ENCODE peak calls at places on chromosome 1, in five cellular contexts. One of them, this sample, is unnamed.

GRCh38 chr1:224542783-224543440 is 73.2 kb upstream of the CNIH3 start:
- DNase-seq in cardiac muscle cell: peak; percentile 92
- DNase-seq in dorsolateral prefrontal cortex: no peak
- DNase-seq in activated CD4-positive, CD25-positive, alpha-beta regulatory T cell treated with anti-CD3 and anti-CD28 coated beads, Interleukin-2, amount 50 U/mL, for 16 hours: no peak
- DNase-seq in activated T-helper 1 cell treated with anti-CD3 and anti-CD28 coated beads, Interleukin-12 subunit alpha, Interleukin-12 subunit beta, Interleukin-2, Interleukin-4 antibody, amounts not matched to agents 30 ng/mL and 10 ng/mL and 1 ng/mL, durations not matched to agents 14 hours and 24 hours and 36 hours: peak; percentile 11
- DNase-seq in this sample: no peak

GRCh38 chr1:86155807-86156561 is 588 bp downstream of the COL24A1 start:
- DNase-seq in cardiac muscle cell: peak; percentile 75
- DNase-seq in dorsolateral prefrontal cortex: no peak
- DNase-seq in activated CD4-positive, CD25-positive, alpha-beta regulatory T cell treated with anti-CD3 and anti-CD28 coated beads, Interleukin-2, amount 50 U/mL, for 16 hours: no peak
- DNase-seq in activated T-helper 1 cell treated with anti-CD3 and anti-CD28 coated beads, Interleukin-12 subunit alpha, Interleukin-12 subunit beta, Interleukin-2, Interleukin-4 antibody, amounts not matched to agents 30 ng/mL and 10 ng/mL and 1 ng/mL, durations not matched to agents 14 hours and 24 hours and 36 hours: no peak
- DNase-seq in this sample: no peak

GRCh38 chr1:165871311-165872067 is 44.1 kb downstream of the UCK2 start:
- DNase-seq in cardiac muscle cell: peak; percentile 65
- DNase-seq in dorsolateral prefrontal cortex: peak; percentile 29
- DNase-seq in activated CD4-positive, CD25-positive, alpha-beta regulatory T cell treated with anti-CD3 and anti-CD28 coated beads, Interleukin-2, amount 50 U/mL, for 16 hours: peak; percentile 28
- DNase-seq in activated T-helper 1 cell treated with anti-CD3 and anti-CD28 coated beads, Interleukin-12 subunit alpha, Interleukin-12 subunit beta, Interleukin-2, Interleukin-4 antibody, amounts not matched to agents 30 ng/mL and 10 ng/mL and 1 ng/mL, durations not matched to agents 14 hours and 24 hours and 36 hours: peak; percentile 49
- DNase-seq in this sample: no peak

GRCh38 chr1:23129846-23130245 is 38.8 kb downstream of the LUZP1 start:
- DNase-seq in cardiac muscle cell: no peak
- DNase-seq in dorsolateral prefrontal cortex: no peak
- DNase-seq in activated CD4-positive, CD25-positive, alpha-beta regulatory T cell treated with anti-CD3 and anti-CD28 coated beads, Interleukin-2, amount 50 U/mL, for 16 hours: no peak
- DNase-seq in activated T-helper 1 cell treated with anti-CD3 and anti-CD28 coated beads, Interleukin-12 subunit alpha, Interleukin-12 subunit beta, Interleukin-2, Interleukin-4 antibody, amounts not matched to agents 30 ng/mL and 10 ng/mL and 1 ng/mL, durations not matched to agents 14 hours and 24 hours and 36 hours: no peak
- DNase-seq in this sample: no peak

GRCh38 chr1:85200367-85200869 is 398 bp downstream of the SYDE2 start:
- DNase-seq in cardiac muscle cell: no peak
- DNase-seq in dorsolateral prefrontal cortex: no peak
- DNase-seq in activated CD4-positive, CD25-positive, alpha-beta regulatory T cell treated with anti-CD3 and anti-CD28 coated beads, Interleukin-2, amount 50 U/mL, for 16 hours: no peak
- DNase-seq in activated T-helper 1 cell treated with anti-CD3 and anti-CD28 coated beads, Interleukin-12 subunit alpha, Interleukin-12 subunit beta, Interleukin-2, Interleukin-4 antibody, amounts not matched to agents 30 ng/mL and 10 ng/mL and 1 ng/mL, durations not matched to agents 14 hours and 24 hours and 36 hours: peak; percentile 5
- DNase-seq in this sample: no peak

GRCh38 chr1:6271554-6271953 is 10.7 kb upstream of the GPR153 start:
- DNase-seq in cardiac muscle cell: no peak
- DNase-seq in dorsolateral prefrontal cortex: no peak
- DNase-seq in activated CD4-positive, CD25-positive, alpha-beta regulatory T cell treated with anti-CD3 and anti-CD28 coated beads, Interleukin-2, amount 50 U/mL, for 16 hours: no peak
- DNase-seq in activated T-helper 1 cell treated with anti-CD3 and anti-CD28 coated beads, Interleukin-12 subunit alpha, Interleukin-12 subunit beta, Interleukin-2, Interleukin-4 antibody, amounts not matched to agents 30 ng/mL and 10 ng/mL and 1 ng/mL, durations not matched to agents 14 hours and 24 hours and 36 hours: no peak
- DNase-seq in this sample: no peak

GRCh38 chr1:182637769-182638168 is 33.6 kb upstream of the RGS16 start:
- DNase-seq in cardiac muscle cell: no peak
- DNase-seq in dorsolateral prefrontal cortex: no peak
- DNase-seq in activated CD4-positive, CD25-positive, alpha-beta regulatory T cell treated with anti-CD3 and anti-CD28 coated beads, Interleukin-2, amount 50 U/mL, for 16 hours: no peak
- DNase-seq in activated T-helper 1 cell treated with anti-CD3 and anti-CD28 coated beads, Interleukin-12 subunit alpha, Interleukin-12 subunit beta, Interleukin-2, Interleukin-4 antibody, amounts not matched to agents 30 ng/mL and 10 ng/mL and 1 ng/mL, durations not matched to agents 14 hours and 24 hours and 36 hours: no peak
- DNase-seq in this sample: no peak

GRCh38 chr1:114176366-114176765 is 22.7 kb upstream of the SYT6 start:
- DNase-seq in cardiac muscle cell: no peak
- DNase-seq in dorsolateral prefrontal cortex: no peak
- DNase-seq in activated CD4-positive, CD25-positive, alpha-beta regulatory T cell treated with anti-CD3 and anti-CD28 coated beads, Interleukin-2, amount 50 U/mL, for 16 hours: no peak
- DNase-seq in activated T-helper 1 cell treated with anti-CD3 and anti-CD28 coated beads, Interleukin-12 subunit alpha, Interleukin-12 subunit beta, Interleukin-2, Interleukin-4 antibody, amounts not matched to agents 30 ng/mL and 10 ng/mL and 1 ng/mL, durations not matched to agents 14 hours and 24 hours and 36 hours: no peak
- DNase-seq in this sample: no peak

GRCh38 chr1:15965228-15965767 is 10.6 kb downstream of the ZBTB17 start:
- DNase-seq in cardiac muscle cell: peak; percentile 73
- DNase-seq in dorsolateral prefrontal cortex: peak; percentile 87
- DNase-seq in activated CD4-positive, CD25-positive, alpha-beta regulatory T cell treated with anti-CD3 and anti-CD28 coated beads, Interleukin-2, amount 50 U/mL, for 16 hours: no peak
- DNase-seq in activated T-helper 1 cell treated with anti-CD3 and anti-CD28 coated beads, Interleukin-12 subunit alpha, Interleukin-12 subunit beta, Interleukin-2, Interleukin-4 antibody, amounts not matched to agents 30 ng/mL and 10 ng/mL and 1 ng/mL, durations not matched to agents 14 hours and 24 hours and 36 hours: no peak
- DNase-seq in this sample: no peak

GRCh38 chr1:232317336-232317735 is 312.6 kb downstream of the SIPA1L2 start:
- DNase-seq in cardiac muscle cell: no peak
- DNase-seq in dorsolateral prefrontal cortex: no peak
- DNase-seq in activated CD4-positive, CD25-positive, alpha-beta regulatory T cell treated with anti-CD3 and anti-CD28 coated beads, Interleukin-2, amount 50 U/mL, for 16 hours: no peak
- DNase-seq in activated T-helper 1 cell treated with anti-CD3 and anti-CD28 coated beads, Interleukin-12 subunit alpha, Interleukin-12 subunit beta, Interleukin-2, Interleukin-4 antibody, amounts not matched to agents 30 ng/mL and 10 ng/mL and 1 ng/mL, durations not matched to agents 14 hours and 24 hours and 36 hours: no peak
- DNase-seq in this sample: no peak

GRCh38 chr1:108575241-108575850 is 15.4 kb downstream of the EEIG2 start:
- DNase-seq in cardiac muscle cell: no peak
- DNase-seq in dorsolateral prefrontal cortex: no peak
- DNase-seq in activated CD4-positive, CD25-positive, alpha-beta regulatory T cell treated with anti-CD3 and anti-CD28 coated beads, Interleukin-2, amount 50 U/mL, for 16 hours: no peak
- DNase-seq in activated T-helper 1 cell treated with anti-CD3 and anti-CD28 coated beads, Interleukin-12 subunit alpha, Interleukin-12 subunit beta, Interleukin-2, Interleukin-4 antibody, amounts not matched to agents 30 ng/mL and 10 ng/mL and 1 ng/mL, durations not matched to agents 14 hours and 24 hours and 36 hours: no peak
- DNase-seq in this sample: no peak

GRCh38 chr1:235075121-235075954 is 53.3 kb downstream of the TOMM20 start:
- DNase-seq in cardiac muscle cell: peak; percentile 85
- DNase-seq in dorsolateral prefrontal cortex: peak; percentile 78
- DNase-seq in activated CD4-positive, CD25-positive, alpha-beta regulatory T cell treated with anti-CD3 and anti-CD28 coated beads, Interleukin-2, amount 50 U/mL, for 16 hours: peak; percentile 46
- DNase-seq in activated T-helper 1 cell treated with anti-CD3 and anti-CD28 coated beads, Interleukin-12 subunit alpha, Interleukin-12 subunit beta, Interleukin-2, Interleukin-4 antibody, amounts not matched to agents 30 ng/mL and 10 ng/mL and 1 ng/mL, durations not matched to agents 14 hours and 24 hours and 36 hours: peak; percentile 34
- DNase-seq in this sample: no peak

GRCh38 chr1:38063616-38064015 is 17.0 kb upstream of the POU3F1 start:
- DNase-seq in cardiac muscle cell: no peak
- DNase-seq in dorsolateral prefrontal cortex: no peak
- DNase-seq in activated CD4-positive, CD25-positive, alpha-beta regulatory T cell treated with anti-CD3 and anti-CD28 coated beads, Interleukin-2, amount 50 U/mL, for 16 hours: no peak
- DNase-seq in activated T-helper 1 cell treated with anti-CD3 and anti-CD28 coated beads, Interleukin-12 subunit alpha, Interleukin-12 subunit beta, Interleukin-2, Interleukin-4 antibody, amounts not matched to agents 30 ng/mL and 10 ng/mL and 1 ng/mL, durations not matched to agents 14 hours and 24 hours and 36 hours: no peak
- DNase-seq in this sample: no peak

GRCh38 chr1:185281245-185281644 is 35.8 kb downstream of the IVNS1ABP start:
- DNase-seq in cardiac muscle cell: no peak
- DNase-seq in dorsolateral prefrontal cortex: no peak
- DNase-seq in activated CD4-positive, CD25-positive, alpha-beta regulatory T cell treated with anti-CD3 and anti-CD28 coated beads, Interleukin-2, amount 50 U/mL, for 16 hours: peak; percentile 2
- DNase-seq in activated T-helper 1 cell treated with anti-CD3 and anti-CD28 coated beads, Interleukin-12 subunit alpha, Interleukin-12 subunit beta, Interleukin-2, Interleukin-4 antibody, amounts not matched to agents 30 ng/mL and 10 ng/mL and 1 ng/mL, durations not matched to agents 14 hours and 24 hours and 36 hours: peak; percentile 13
- DNase-seq in this sample: no peak

GRCh38 chr1:160261526-160261877 is 847 bp downstream of the DCAF8 start:
- DNase-seq in cardiac muscle cell: peak; percentile 75
- DNase-seq in dorsolateral prefrontal cortex: no peak
- DNase-seq in activated CD4-positive, CD25-positive, alpha-beta regulatory T cell treated with anti-CD3 and anti-CD28 coated beads, Interleukin-2, amount 50 U/mL, for 16 hours: peak; percentile 61
- DNase-seq in activated T-helper 1 cell treated with anti-CD3 and anti-CD28 coated beads, Interleukin-12 subunit alpha, Interleukin-12 subunit beta, Interleukin-2, Interleukin-4 antibody, amounts not matched to agents 30 ng/mL and 10 ng/mL and 1 ng/mL, durations not matched to agents 14 hours and 24 hours and 36 hours: peak; percentile 75
- DNase-seq in this sample: peak; percentile 14

GRCh38 chr1:201715351-201715750 is 113.6 kb upstream of the IPO9 start:
- DNase-seq in cardiac muscle cell: no peak
- DNase-seq in dorsolateral prefrontal cortex: peak; percentile 9
- DNase-seq in activated CD4-positive, CD25-positive, alpha-beta regulatory T cell treated with anti-CD3 and anti-CD28 coated beads, Interleukin-2, amount 50 U/mL, for 16 hours: no peak
- DNase-seq in activated T-helper 1 cell treated with anti-CD3 and anti-CD28 coated beads, Interleukin-12 subunit alpha, Interleukin-12 subunit beta, Interleukin-2, Interleukin-4 antibody, amounts not matched to agents 30 ng/mL and 10 ng/mL and 1 ng/mL, durations not matched to agents 14 hours and 24 hours and 36 hours: no peak
- DNase-seq in this sample: no peak

GRCh38 chr1:16191916-16192545 is 20.4 kb downstream of the ARHGEF19 start:
- DNase-seq in cardiac muscle cell: no peak
- DNase-seq in dorsolateral prefrontal cortex: no peak
- DNase-seq in activated CD4-positive, CD25-positive, alpha-beta regulatory T cell treated with anti-CD3 and anti-CD28 coated beads, Interleukin-2, amount 50 U/mL, for 16 hours: no peak
- DNase-seq in activated T-helper 1 cell treated with anti-CD3 and anti-CD28 coated beads, Interleukin-12 subunit alpha, Interleukin-12 subunit beta, Interleukin-2, Interleukin-4 antibody, amounts not matched to agents 30 ng/mL and 10 ng/mL and 1 ng/mL, durations not matched to agents 14 hours and 24 hours and 36 hours: no peak
- DNase-seq in this sample: no peak

GRCh38 chr1:108316545-108316944 is 72.7 kb upstream of the NBPF4 start:
- DNase-seq in cardiac muscle cell: peak; percentile 28
- DNase-seq in dorsolateral prefrontal cortex: no peak
- DNase-seq in activated CD4-positive, CD25-positive, alpha-beta regulatory T cell treated with anti-CD3 and anti-CD28 coated beads, Interleukin-2, amount 50 U/mL, for 16 hours: no peak
- DNase-seq in activated T-helper 1 cell treated with anti-CD3 and anti-CD28 coated beads, Interleukin-12 subunit alpha, Interleukin-12 subunit beta, Interleukin-2, Interleukin-4 antibody, amounts not matched to agents 30 ng/mL and 10 ng/mL and 1 ng/mL, durations not matched to agents 14 hours and 24 hours and 36 hours: no peak
- DNase-seq in this sample: no peak

GRCh38 chr1:69244211-69244610 is 323.5 kb upstream of the LRRC7 start:
- DNase-seq in cardiac muscle cell: no peak
- DNase-seq in dorsolateral prefrontal cortex: no peak
- DNase-seq in activated CD4-positive, CD25-positive, alpha-beta regulatory T cell treated with anti-CD3 and anti-CD28 coated beads, Interleukin-2, amount 50 U/mL, for 16 hours: no peak
- DNase-seq in activated T-helper 1 cell treated with anti-CD3 and anti-CD28 coated beads, Interleukin-12 subunit alpha, Interleukin-12 subunit beta, Interleukin-2, Interleukin-4 antibody, amounts not matched to agents 30 ng/mL and 10 ng/mL and 1 ng/mL, durations not matched to agents 14 hours and 24 hours and 36 hours: no peak
- DNase-seq in this sample: no peak

GRCh38 chr1:19643113-19643512 is 998 bp upstream of the NBL1 start:
- DNase-seq in cardiac muscle cell: no peak
- DNase-seq in dorsolateral prefrontal cortex: no peak
- DNase-seq in activated CD4-positive, CD25-positive, alpha-beta regulatory T cell treated with anti-CD3 and anti-CD28 coated beads, Interleukin-2, amount 50 U/mL, for 16 hours: no peak
- DNase-seq in activated T-helper 1 cell treated with anti-CD3 and anti-CD28 coated beads, Interleukin-12 subunit alpha, Interleukin-12 subunit beta, Interleukin-2, Interleukin-4 antibody, amounts not matched to agents 30 ng/mL and 10 ng/mL and 1 ng/mL, durations not matched to agents 14 hours and 24 hours and 36 hours: no peak
- DNase-seq in this sample: no peak

GRCh38 chr1:119829636-119830035 is 18.4 kb upstream of the REG4 start:
- DNase-seq in cardiac muscle cell: no peak
- DNase-seq in dorsolateral prefrontal cortex: no peak
- DNase-seq in activated CD4-positive, CD25-positive, alpha-beta regulatory T cell treated with anti-CD3 and anti-CD28 coated beads, Interleukin-2, amount 50 U/mL, for 16 hours: no peak
- DNase-seq in activated T-helper 1 cell treated with anti-CD3 and anti-CD28 coated beads, Interleukin-12 subunit alpha, Interleukin-12 subunit beta, Interleukin-2, Interleukin-4 antibody, amounts not matched to agents 30 ng/mL and 10 ng/mL and 1 ng/mL, durations not matched to agents 14 hours and 24 hours and 36 hours: no peak
- DNase-seq in this sample: no peak

GRCh38 chr1:1199961-1200875 is 6.2 kb downstream of the TNFRSF18 start:
- DNase-seq in cardiac muscle cell: no peak
- DNase-seq in dorsolateral prefrontal cortex: no peak
- DNase-seq in activated CD4-positive, CD25-positive, alpha-beta regulatory T cell treated with anti-CD3 and anti-CD28 coated beads, Interleukin-2, amount 50 U/mL, for 16 hours: no peak
- DNase-seq in activated T-helper 1 cell treated with anti-CD3 and anti-CD28 coated beads, Interleukin-12 subunit alpha, Interleukin-12 subunit beta, Interleukin-2, Interleukin-4 antibody, amounts not matched to agents 30 ng/mL and 10 ng/mL and 1 ng/mL, durations not matched to agents 14 hours and 24 hours and 36 hours: no peak
- DNase-seq in this sample: no peak

GRCh38 chr1:30879940-30880339 is 28.6 kb downstream of the SDC3 start:
- DNase-seq in cardiac muscle cell: no peak
- DNase-seq in dorsolateral prefrontal cortex: no peak
- DNase-seq in activated CD4-positive, CD25-positive, alpha-beta regulatory T cell treated with anti-CD3 and anti-CD28 coated beads, Interleukin-2, amount 50 U/mL, for 16 hours: no peak
- DNase-seq in activated T-helper 1 cell treated with anti-CD3 and anti-CD28 coated beads, Interleukin-12 subunit alpha, Interleukin-12 subunit beta, Interleukin-2, Interleukin-4 antibody, amounts not matched to agents 30 ng/mL and 10 ng/mL and 1 ng/mL, durations not matched to agents 14 hours and 24 hours and 36 hours: no peak
- DNase-seq in this sample: no peak

GRCh38 chr1:244049969-244050834 is 881 bp upstream of the ZBTB18 start:
- DNase-seq in cardiac muscle cell: no peak
- DNase-seq in dorsolateral prefrontal cortex: no peak
- DNase-seq in activated CD4-positive, CD25-positive, alpha-beta regulatory T cell treated with anti-CD3 and anti-CD28 coated beads, Interleukin-2, amount 50 U/mL, for 16 hours: no peak
- DNase-seq in activated T-helper 1 cell treated with anti-CD3 and anti-CD28 coated beads, Interleukin-12 subunit alpha, Interleukin-12 subunit beta, Interleukin-2, Interleukin-4 antibody, amounts not matched to agents 30 ng/mL and 10 ng/mL and 1 ng/mL, durations not matched to agents 14 hours and 24 hours and 36 hours: no peak
- DNase-seq in this sample: no peak

GRCh38 chr1:161131721-161132409 is 602 bp downstream of the DEDD start:
- DNase-seq in cardiac muscle cell: no peak
- DNase-seq in dorsolateral prefrontal cortex: no peak
- DNase-seq in activated CD4-positive, CD25-positive, alpha-beta regulatory T cell treated with anti-CD3 and anti-CD28 coated beads, Interleukin-2, amount 50 U/mL, for 16 hours: no peak
- DNase-seq in activated T-helper 1 cell treated with anti-CD3 and anti-CD28 coated beads, Interleukin-12 subunit alpha, Interleukin-12 subunit beta, Interleukin-2, Interleukin-4 antibody, amounts not matched to agents 30 ng/mL and 10 ng/mL and 1 ng/mL, durations not matched to agents 14 hours and 24 hours and 36 hours: no peak
- DNase-seq in this sample: no peak

GRCh38 chr1:43447891-43448708 is 5.6 kb downstream of the HYI start:
- DNase-seq in cardiac muscle cell: no peak
- DNase-seq in dorsolateral prefrontal cortex: no peak
- DNase-seq in activated CD4-positive, CD25-positive, alpha-beta regulatory T cell treated with anti-CD3 and anti-CD28 coated beads, Interleukin-2, amount 50 U/mL, for 16 hours: no peak
- DNase-seq in activated T-helper 1 cell treated with anti-CD3 and anti-CD28 coated beads, Interleukin-12 subunit alpha, Interleukin-12 subunit beta, Interleukin-2, Interleukin-4 antibody, amounts not matched to agents 30 ng/mL and 10 ng/mL and 1 ng/mL, durations not matched to agents 14 hours and 24 hours and 36 hours: no peak
- DNase-seq in this sample: no peak

GRCh38 chr1:98383341-98383740 is 278.2 kb upstream of the SNX7 start:
- DNase-seq in cardiac muscle cell: no peak
- DNase-seq in dorsolateral prefrontal cortex: no peak
- DNase-seq in activated CD4-positive, CD25-positive, alpha-beta regulatory T cell treated with anti-CD3 and anti-CD28 coated beads, Interleukin-2, amount 50 U/mL, for 16 hours: no peak
- DNase-seq in activated T-helper 1 cell treated with anti-CD3 and anti-CD28 coated beads, Interleukin-12 subunit alpha, Interleukin-12 subunit beta, Interleukin-2, Interleukin-4 antibody, amounts not matched to agents 30 ng/mL and 10 ng/mL and 1 ng/mL, durations not matched to agents 14 hours and 24 hours and 36 hours: no peak
- DNase-seq in this sample: no peak